ENCODE peak calls at places on chromosomes 2 and 18, in four cellular contexts. D, S, N and C are unnamed samples.

GRCh38 chr2:217553689-217554088 is 449.1 kb downstream of the TNS1 start:
- DNase-seq in N (no peak), D (no peak), S (no peak), C (no peak)

GRCh38 chr2:23497063-23497462 is 112.1 kb downstream of the KLHL29 start:
- DNase-seq in S (no peak), D (no peak), N (no peak), C (peak)

GRCh38 chr2:37993135-37993534 is 68.0 kb downstream of the RMDN2 start:
- DNase-seq in D (no peak), N (no peak), S (no peak), C (peak)

GRCh38 chr2:44748-45341 is 1.5 kb downstream of the FAM110C start:
- DNase-seq in S (no peak), N (no peak), D (no peak), C (no peak)

GRCh38 chr2:219644801-219645480 is 17.5 kb downstream of the SLC4A3 start:
- DNase-seq in N (peak), D (no peak), S (no peak), C (peak)

GRCh38 chr2:1052671-1053270 is 102.1 kb downstream of the SNTG2 start:
- DNase-seq in D (no peak), N (no peak), S (no peak), C (peak)

GRCh38 chr2:10435427-10436204 is 12.5 kb downstream of the ODC1 start:
- DNase-seq in N (no peak), D (no peak), S (no peak), C (no peak)

GRCh38 chr2:1546023-1546591 is 132.8 kb downstream of the TPO start:
- DNase-seq in D (no peak), S (peak), N (no peak), C (peak)

GRCh38 chr2:177572236-177572671 is 179.7 kb downstream of the AGPS start:
- DNase-seq in S (no peak), N (no peak), D (no peak), C (no peak)

GRCh38 chr2:219107837-219108236 is 47.1 kb upstream of the IHH start:
- DNase-seq in D (no peak), N (peak), S (no peak), C (no peak)

GRCh38 chr18:63613420-63613819 is 26.3 kb downstream of the SERPINB13 start:
- DNase-seq in N (no peak), S (no peak), D (no peak), C (no peak)

GRCh38 chr18:45521777-45522176 is 93.5 kb upstream of the SLC14A2 start:
- DNase-seq in N (no peak), D (no peak), S (no peak), C (no peak)

GRCh38 chr18:3689091-3689490 is 239.1 kb downstream of the TGIF1 start:
- DNase-seq in S (no peak), N (no peak), D (no peak), C (peak)

GRCh38 chr2:240465268-240465764 is 29.9 kb downstream of the GPC1 start:
- DNase-seq in S (peak), N (peak), D (peak), C (no peak)

GRCh38 chr2:173124441-173124840 is 48.8 kb downstream of the MAP3K20 start:
- DNase-seq in D (no peak), S (no peak), N (no peak), C (peak)

GRCh38 chr18:3262234-3263171 is 570 bp downstream of the MYL12B start:
- DNase-seq in S (peak), N (no peak), D (no peak), C (peak)

GRCh38 chr2:233329489-233330135 is 22.0 kb downstream of the SAG start:
- DNase-seq in S (no peak), D (no peak), N (no peak), C (peak)

GRCh38 chr18:54815086-54815485 is 13.2 kb upstream of the RAB27B start:
- DNase-seq in N (no peak), D (no peak), S (no peak), C (no peak)

GRCh38 chr18:67517224-67517765 is 775 bp upstream of the DSEL start:
- DNase-seq in S (peak), N (peak), D (no peak), C (peak)

GRCh38 chr18:47730795-47731194 is 199.7 kb downstream of the SMAD2 start:
- DNase-seq in N (no peak), D (no peak), S (no peak), C (no peak)

GRCh38 chr18:45920367-45920766 is 46.8 kb downstream of the EPG5 start:
- DNase-seq in S (no peak), N (peak), D (no peak), C (peak)

GRCh38 chr2:127044977-127045654 is 61.8 kb downstream of the BIN1 start:
- DNase-seq in D (no peak), N (no peak), S (no peak), C (peak)

GRCh38 chr2:42161444-42161843 is 7.7 kb upstream of the EML4 start:
- DNase-seq in D (no peak), S (no peak), N (no peak), C (no peak)

GRCh38 chr2:63425606-63426005 is 162.7 kb downstream of the WDPCP start:
- DNase-seq in N (no peak), S (no peak), D (no peak), C (peak)

GRCh38 chr18:36851202-36851590 is 22.3 kb downstream of the KIAA1328 start:
- DNase-seq in S (no peak), N (no peak), D (no peak), C (no peak)

GRCh38 chr2:119549236-119549635 is 5.0 kb downstream of the CFAP221 start:
- DNase-seq in D (no peak), S (no peak), N (no peak), C (peak)

GRCh38 chr2:7930800-7931635 is 750.8 kb upstream of the ID2 start:
- DNase-seq in D (no peak), S (no peak), N (peak), C (no peak)

GRCh38 chr2:131030478-131030971 is 62.7 kb downstream of the FAM168B start:
- DNase-seq in D (no peak), S (peak), N (no peak), C (no peak)

GRCh38 chr2:144097440-144098225 is 422.3 kb downstream of the ZEB2 start:
- DNase-seq in N (no peak), S (no peak), D (no peak), C (no peak)

GRCh38 chr2:163345795-163346573 is 389.8 kb downstream of the FIGN start:
- DNase-seq in D (peak), S (no peak), N (no peak), C (peak)
- H3K4me3 ChIP-seq in D (no peak), S (no peak), N (no peak), C (no peak)

GRCh38 chr2:75311993-75312392 is 112.7 kb upstream of the TACR1 start:
- DNase-seq in S (no peak), D (peak), N (no peak), C (no peak)
- TF ChIP-seq CTCF in S (no peak), D (peak), N (no peak), C (peak)

DNA sequence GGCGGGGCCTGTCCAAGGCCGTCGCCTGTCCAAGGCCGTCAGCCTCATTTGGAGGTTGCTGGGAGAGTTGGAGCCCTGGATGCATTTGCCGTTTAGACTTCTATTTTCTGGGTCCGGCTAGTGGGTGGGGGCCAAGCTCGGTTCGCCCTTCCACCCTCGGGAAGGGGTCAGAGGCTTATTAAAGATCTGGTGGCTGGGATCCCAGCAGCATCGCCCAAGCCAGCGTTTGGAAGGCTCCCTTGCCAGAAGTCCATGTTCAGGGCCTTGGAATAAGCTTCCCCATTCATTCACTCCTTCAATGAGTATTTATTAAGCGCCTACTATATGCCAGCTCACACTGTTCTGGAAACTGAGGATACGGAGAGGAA is 516 bp upstream of the DOCK10 start:
- DNase-seq in S (no peak), N (no peak), D (no peak), C (peak)
- H3K4me3 ChIP-seq in S (peak), N (peak), D (peak), C (peak)

GRCh38 chr18:76928179-76928868 is 106.0 kb downstream of the ZNF236 start:
- DNase-seq in N (no peak), D (no peak), S (no peak), C (no peak)

GRCh38 chr18:76927216-76927725 is 104.9 kb downstream of the ZNF236 start:
- DNase-seq in D (no peak), N (no peak), S (no peak), C (no peak)

GRCh38 chr18:76922107-76922506 is 99.8 kb downstream of the ZNF236 start:
- DNase-seq in N (peak), D (no peak), S (peak), C (peak)

GRCh38 chr18:76920974-76921373 is 98.6 kb downstream of the ZNF236 start:
- DNase-seq in N (no peak), D (no peak), S (no peak), C (no peak)

DNA sequence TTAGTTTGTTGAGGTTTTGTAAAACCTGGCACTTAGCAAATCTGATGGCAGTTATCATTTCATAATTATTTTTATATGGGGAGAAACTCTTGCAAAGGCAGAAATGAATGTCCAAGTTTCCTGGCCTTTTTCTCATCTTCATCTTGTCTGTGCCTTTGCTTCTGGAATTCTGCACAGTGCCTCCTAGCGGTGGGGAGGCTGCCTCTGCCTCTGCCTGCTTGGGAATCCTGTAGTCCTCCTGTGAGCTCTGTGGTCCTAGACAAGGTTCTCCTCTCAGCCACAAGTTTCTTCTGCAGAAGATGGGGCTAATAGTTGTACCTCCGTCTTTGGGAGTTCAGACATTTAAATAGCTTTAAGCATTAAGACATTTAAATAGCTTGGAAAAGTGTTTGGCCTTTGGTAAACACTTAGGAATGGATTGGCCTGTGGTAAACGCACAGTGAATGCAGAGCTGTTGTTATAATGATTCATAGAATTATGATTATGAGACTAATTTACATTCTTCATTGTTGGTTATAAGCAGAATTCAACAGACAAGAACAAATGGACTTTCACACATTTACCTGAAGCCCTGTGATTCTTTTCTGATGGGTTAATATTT is 101.2 kb downstream of the ZNF236 start:
- DNase-seq in S (no peak), N (no peak), D (no peak), C (peak)
- TF ChIP-seq CTCF in S (no peak), N (peak), D (peak), C (peak)

GRCh38 chr2:64874593-64874992 is 114.6 kb upstream of the SLC1A4 start:
- DNase-seq in S (no peak), N (no peak), D (no peak), C (no peak)

GRCh38 chr2:64869126-64869525 is 120.1 kb upstream of the SLC1A4 start:
- DNase-seq in N (no peak), S (no peak), D (no peak), C (no peak)

GRCh38 chr2:64875368-64875767 is 113.8 kb upstream of the SLC1A4 start:
- DNase-seq in S (no peak), N (no peak), D (no peak), C (no peak)

GRCh38 chr2:64876137-64876647 is 113.0 kb upstream of the SLC1A4 start:
- DNase-seq in S (no peak), D (no peak), N (no peak), C (peak)

DNA sequence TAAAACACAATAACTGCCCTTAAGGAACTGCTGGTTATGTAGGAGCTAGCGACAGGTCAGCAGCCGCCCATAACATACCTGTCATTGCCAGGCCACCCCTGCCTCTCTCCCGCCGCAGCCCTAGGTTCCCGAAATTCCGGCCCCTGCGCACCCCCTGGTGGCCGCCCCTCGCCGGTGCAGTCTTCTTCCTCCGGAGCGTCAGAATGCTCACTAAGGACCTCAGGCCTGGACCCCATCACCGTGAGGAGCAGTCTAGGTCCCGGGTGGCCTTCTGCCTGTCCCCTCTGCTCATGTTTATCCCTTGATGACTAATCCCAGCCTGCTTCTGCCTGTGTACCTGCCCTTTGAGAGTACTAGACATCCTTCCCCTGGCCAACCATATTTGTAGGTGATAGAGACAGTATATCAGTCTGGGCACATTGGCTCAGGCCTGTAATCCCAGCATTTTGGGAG is 115.7 kb upstream of the SLC1A4 start:
- DNase-seq in D (peak), S (peak), N (peak), C (peak)
- H3K4me3 ChIP-seq in D (peak), S (no peak), N (peak), C (no peak)

GRCh38 chr2:194550702-194551101 is 1106.3 kb upstream of the SLC39A10 start:
- DNase-seq in S (no peak), D (no peak), N (no peak), C (no peak)

GRCh38 chr2:194549387-194549786 is 1107.6 kb upstream of the SLC39A10 start:
- DNase-seq in D (no peak), N (no peak), S (no peak), C (no peak)

GRCh38 chr2:194545978-194546377 is 1111.0 kb upstream of the SLC39A10 start:
- DNase-seq in D (no peak), S (no peak), N (no peak), C (peak)
- TF ChIP-seq CTCF in D (no peak), S (no peak), N (no peak), C (no peak)

GRCh38 chr2:206918258-206918657 is 21.1 kb upstream of the CPO start:
- DNase-seq in D (no peak), N (no peak), S (no peak), C (no peak)
- H3K4me3 ChIP-seq in D (no peak), N (no peak), S (no peak), C (no peak)